ENCODE peak calls at places on chromosomes 16 and 17, in nine cellular contexts. H is PC-9; V is T-helper 2 cell; W is SHP77 treated with DMSO at 0.1 percent for 48 hours; R is body of pancreas; C is mucosa of descending colon; J is stomach; Q is naive thymus-derived CD8-positive, alpha-beta T cell; O is KG1. L is an unnamed sample.

GRCh38 chr16:2852003-2852730 is 5.8 kb downstream of the PRSS22 start:
- DNase-seq in R (no peak), H (no peak), C (no peak), V (no peak), W (no peak), J (no peak), O (no peak), Q (no peak), L (no peak)

GRCh38 chr17:81139428-81139827 is 25.9 kb upstream of the PVALEF start:
- DNase-seq in V (no peak), H (no peak), R (no peak), J (no peak), W (no peak), O (no peak), Q (no peak), C (no peak), L (no peak)

GRCh38 chr17:44310188-44310587 is 1.8 kb downstream of the RUNDC3A start:
- DNase-seq in R (no peak), O (no peak), C (no peak), W (no peak), H (no peak), V (no peak), J (no peak), Q (no peak), L (no peak)

GRCh38 chr17:16516594-16517018 is 24.6 kb upstream of the LRRC75A start:
- DNase-seq in V (no peak), H (peak), J (no peak), W (peak), C (no peak), Q (no peak), O (no peak), R (no peak), L (peak)

GRCh38 chr17:5571281-5571680 is 13.0 kb downstream of the NLRP1 start:
- DNase-seq in V (no peak), H (no peak), R (no peak), J (no peak), C (no peak), Q (no peak), W (no peak), O (no peak), L (no peak)

GRCh38 chr16:11727945-11728543 is 14.6 kb downstream of the TXNDC11 start:
- DNase-seq in R (no peak), C (no peak), H (no peak), O (no peak), V (no peak), J (no peak), W (no peak), Q (no peak), L (no peak)

GRCh38 chr16:16971042-16971441 is 499.7 kb downstream of the XYLT1 start:
- DNase-seq in J (no peak), Q (no peak), W (no peak), V (no peak), O (no peak), C (no peak), R (no peak), H (no peak), L (no peak)

GRCh38 chr17:7023576-7024401 is 939 bp downstream of the BCL6B start:
- DNase-seq in J (peak), H (peak), W (peak), R (peak), V (peak), Q (peak), O (no peak), C (peak), L (no peak)

GRCh38 chr16:12695454-12695853 is 108.2 kb downstream of the CPPED1 start:
- DNase-seq in J (no peak), V (no peak), O (no peak), R (no peak), C (no peak), H (no peak), W (no peak), Q (no peak), L (no peak)

GRCh38 chr16:67199808-67200198 is 872 bp downstream of the ELMO3 start:
- DNase-seq in H (peak), W (no peak), R (peak), C (peak), O (no peak), J (no peak), V (no peak), Q (no peak), L (peak)

GRCh38 chr17:79374087-79374486 is 236.8 kb downstream of the RBFOX3 start:
- DNase-seq in H (no peak), J (no peak), R (no peak), V (no peak), C (no peak), W (no peak), O (no peak), Q (no peak), L (no peak)

GRCh38 chr16:66899945-66900688 is 18.6 kb downstream of the CDH16 start:
- DNase-seq in C (peak), J (peak), W (no peak), Q (no peak), O (no peak), R (peak), H (peak), V (no peak), L (peak)

GRCh38 chr17:78258323-78259229 is 27.1 kb downstream of the TMEM235 start:
- DNase-seq in W (peak), C (peak), O (peak), R (no peak), V (peak), J (peak), H (no peak), Q (peak), L (no peak)

GRCh38 chr17:67035131-67036083 is 8.9 kb upstream of the CACNG1 start:
- DNase-seq in R (no peak), Q (no peak), J (no peak), H (no peak), C (no peak), O (no peak), W (no peak), V (no peak), L (no peak)

GRCh38 chr17:78812849-78813248 is 27.8 kb downstream of the USP36 start:
- DNase-seq in Q (no peak), V (no peak), J (no peak), O (no peak), H (no peak), R (no peak), C (no peak), W (no peak), L (no peak)

GRCh38 chr17:5667871-5668270 is 83.6 kb upstream of the NLRP1 start:
- DNase-seq in J (no peak), C (no peak), W (peak), V (no peak), Q (no peak), R (no peak), H (no peak), O (no peak), L (no peak)

GRCh38 chr17:7834554-7834890 is 505 bp downstream of the KDM6B start:
- DNase-seq in J (peak), H (peak), Q (no peak), V (peak), R (peak), W (no peak), C (peak), O (no peak), L (no peak)

GRCh38 chr16:25031441-25032307 is 16.5 kb upstream of the ARHGAP17 start:
- DNase-seq in W (peak), Q (peak), O (peak), J (peak), R (peak), V (peak), C (peak), H (peak), L (peak)

GRCh38 chr17:75499313-75500022 is 15.9 kb downstream of the CASKIN2 start:
- DNase-seq in O (no peak), Q (no peak), J (no peak), H (no peak), V (no peak), C (no peak), W (no peak), R (no peak), L (no peak)

GRCh38 chr16:51888021-51888420 is 658.9 kb downstream of the TOX3 start:
- DNase-seq in O (no peak), R (no peak), H (no peak), W (no peak), V (no peak), J (no peak), Q (no peak), C (no peak), L (no peak)

GRCh38 chr16:12775689-12776236 is 27.9 kb downstream of the CPPED1 start:
- DNase-seq in Q (no peak), C (no peak), H (no peak), J (no peak), W (no peak), V (no peak), R (no peak), O (no peak), L (no peak)

GRCh38 chr17:80601146-80601545 is 56.5 kb downstream of the RPTOR start:
- DNase-seq in J (no peak), H (no peak), R (no peak), C (no peak), Q (no peak), O (no peak), V (no peak), W (no peak), L (no peak)

GRCh38 chr16:5709889-5710288 is 612.3 kb upstream of the EEF2KMT start:
- DNase-seq in R (no peak), V (no peak), Q (no peak), W (no peak), J (no peak), O (no peak), H (peak), C (peak), L (peak)